ENCODE peak calls at places on chromosomes 1 and 21, in four cellular contexts. One of them, this sample, is unnamed.

GRCh38 chr1:246271516-246271915 is 235.6 kb downstream of the SMYD3 start:
- DNase-seq in CD4-positive, alpha-beta T cell: no peak
- DNase-seq in IMR-90: peak
- DNase-seq in heart right ventricle: no peak
- DNase-seq in this sample: no peak

GRCh38 chr1:76075877-76076276 is 1.3 kb downstream of the ST6GALNAC3 start:
- DNase-seq in heart right ventricle: no peak
- DNase-seq in CD4-positive, alpha-beta T cell: no peak
- DNase-seq in IMR-90: peak
- DNase-seq in this sample: no peak

GRCh38 chr1:3069491-3070303 is 694 bp downstream of the PRDM16 start:
- DNase-seq in IMR-90: peak
- DNase-seq in CD4-positive, alpha-beta T cell: no peak
- DNase-seq in heart right ventricle: no peak
- DNase-seq in this sample: peak

GRCh38 chr1:112298558-112298957 is 97.5 kb upstream of the CTTNBP2NL start:
- DNase-seq in heart right ventricle: no peak
- DNase-seq in IMR-90: peak
- DNase-seq in CD4-positive, alpha-beta T cell: peak
- DNase-seq in this sample: no peak

GRCh38 chr1:156957634-156958033 is 37.2 kb downstream of the LRRC71 start:
- DNase-seq in heart right ventricle: no peak
- DNase-seq in CD4-positive, alpha-beta T cell: no peak
- DNase-seq in IMR-90: no peak
- DNase-seq in this sample: no peak

GRCh38 chr1:21149862-21150432 is 26.8 kb downstream of the EIF4G3 start:
- DNase-seq in CD4-positive, alpha-beta T cell: no peak
- DNase-seq in heart right ventricle: peak
- DNase-seq in IMR-90: peak
- DNase-seq in this sample: no peak

GRCh38 chr1:84122780-84123382 is 21.2 kb upstream of the PRKACB start:
- DNase-seq in CD4-positive, alpha-beta T cell: peak
- DNase-seq in IMR-90: peak
- DNase-seq in heart right ventricle: no peak
- DNase-seq in this sample: no peak

GRCh38 chr1:92840600-92840999 is 8.8 kb downstream of the RPL5 start:
- DNase-seq in heart right ventricle: no peak
- DNase-seq in CD4-positive, alpha-beta T cell: no peak
- DNase-seq in IMR-90: no peak
- DNase-seq in this sample: no peak

GRCh38 chr1:92274939-92275338 is 23.8 kb downstream of the GLMN start:
- DNase-seq in CD4-positive, alpha-beta T cell: no peak
- DNase-seq in heart right ventricle: no peak
- DNase-seq in IMR-90: peak
- DNase-seq in this sample: no peak

GRCh38 chr1:115331531-115332331 is 6.3 kb downstream of the NGF start:
- DNase-seq in IMR-90: peak
- DNase-seq in heart right ventricle: no peak
- DNase-seq in CD4-positive, alpha-beta T cell: no peak
- DNase-seq in this sample: no peak

GRCh38 chr1:179794146-179794545 is 51.1 kb downstream of the FAM163A start:
- DNase-seq in CD4-positive, alpha-beta T cell: no peak
- DNase-seq in heart right ventricle: no peak
- DNase-seq in IMR-90: no peak
- DNase-seq in this sample: no peak

GRCh38 chr1:151936653-151937052 is 27.3 kb upstream of the THEM4 start:
- DNase-seq in heart right ventricle: no peak
- DNase-seq in CD4-positive, alpha-beta T cell: no peak
- DNase-seq in IMR-90: no peak
- DNase-seq in this sample: no peak

GRCh38 chr1:157770442-157771043 is 6.4 kb downstream of the FCRL2 start:
- DNase-seq in CD4-positive, alpha-beta T cell: no peak
- DNase-seq in IMR-90: peak
- DNase-seq in heart right ventricle: no peak
- DNase-seq in this sample: no peak

GRCh38 chr21:46011267-46011967 is 29.8 kb downstream of the COL6A1 start:
- DNase-seq in heart right ventricle: no peak
- DNase-seq in CD4-positive, alpha-beta T cell: no peak
- DNase-seq in IMR-90: no peak
- DNase-seq in this sample: no peak

GRCh38 chr1:111015222-111015621 is 51.5 kb upstream of the LRIF1 start:
- DNase-seq in IMR-90: no peak
- DNase-seq in CD4-positive, alpha-beta T cell: no peak
- DNase-seq in heart right ventricle: no peak
- DNase-seq in this sample: no peak

GRCh38 chr1:157097692-157098091 is 1.9 kb downstream of the ETV3L start:
- DNase-seq in heart right ventricle: no peak
- DNase-seq in IMR-90: no peak
- DNase-seq in CD4-positive, alpha-beta T cell: no peak
- DNase-seq in this sample: no peak

GRCh38 chr1:26582836-26583460 is 53.4 kb downstream of the RPS6KA1 start:
- DNase-seq in CD4-positive, alpha-beta T cell: no peak
- DNase-seq in IMR-90: peak
- DNase-seq in heart right ventricle: peak
- DNase-seq in this sample: peak

GRCh38 chr1:109152196-109152595 is 38.3 kb downstream of the ELAPOR1 start:
- DNase-seq in IMR-90: no peak
- DNase-seq in CD4-positive, alpha-beta T cell: no peak
- DNase-seq in heart right ventricle: no peak
- DNase-seq in this sample: no peak

GRCh38 chr21:45363921-45364463 is 41.0 kb upstream of the COL18A1 start:
- DNase-seq in heart right ventricle: peak
- DNase-seq in CD4-positive, alpha-beta T cell: no peak
- DNase-seq in IMR-90: peak
- DNase-seq in this sample: peak

GRCh38 chr1:218624051-218624450 is 278.9 kb downstream of the TGFB2 start:
- DNase-seq in heart right ventricle: no peak
- DNase-seq in IMR-90: no peak
- DNase-seq in CD4-positive, alpha-beta T cell: no peak
- DNase-seq in this sample: no peak

GRCh38 chr1:199746985-199747384 is 280.5 kb upstream of the NR5A2 start:
- DNase-seq in IMR-90: no peak
- DNase-seq in heart right ventricle: no peak
- DNase-seq in CD4-positive, alpha-beta T cell: no peak
- DNase-seq in this sample: no peak

GRCh38 chr1:183215076-183215720 is 29.1 kb downstream of the LAMC2 start:
- DNase-seq in heart right ventricle: no peak
- DNase-seq in CD4-positive, alpha-beta T cell: no peak
- DNase-seq in IMR-90: no peak
- DNase-seq in this sample: no peak

GRCh38 chr1:7046314-7046713 is 261.1 kb downstream of the CAMTA1 start:
- DNase-seq in heart right ventricle: peak
- DNase-seq in IMR-90: peak
- DNase-seq in CD4-positive, alpha-beta T cell: no peak
- DNase-seq in this sample: no peak

GRCh38 chr1:169711469-169712308 is at the start of gene SELL:
- DNase-seq in IMR-90: peak
- DNase-seq in heart right ventricle: no peak
- DNase-seq in CD4-positive, alpha-beta T cell: peak
- DNase-seq in this sample: peak

GRCh38 chr1:154213274-154213673 is 7.1 kb upstream of the CFAP141 start:
- DNase-seq in CD4-positive, alpha-beta T cell: no peak
- DNase-seq in IMR-90: peak
- DNase-seq in heart right ventricle: no peak
- DNase-seq in this sample: no peak

GRCh38 chr21:42637602-42638041 is 15.8 kb upstream of the PDE9A start:
- DNase-seq in IMR-90: no peak
- DNase-seq in CD4-positive, alpha-beta T cell: no peak
- DNase-seq in heart right ventricle: no peak
- DNase-seq in this sample: no peak

GRCh38 chr21:41130883-41131282 is 37.1 kb upstream of the BACE2 start:
- DNase-seq in IMR-90: no peak
- DNase-seq in CD4-positive, alpha-beta T cell: no peak
- DNase-seq in heart right ventricle: no peak
- DNase-seq in this sample: no peak

GRCh38 chr1:99680258-99680657 is 34.3 kb downstream of the PALMD start:
- DNase-seq in IMR-90: peak
- DNase-seq in CD4-positive, alpha-beta T cell: no peak
- DNase-seq in heart right ventricle: no peak
- DNase-seq in this sample: no peak

GRCh38 chr1:87410771-87411170 is 82.1 kb downstream of the LMO4 start:
- DNase-seq in CD4-positive, alpha-beta T cell: no peak
- DNase-seq in heart right ventricle: peak
- DNase-seq in IMR-90: peak
- DNase-seq in this sample: no peak

GRCh38 chr1:185787238-185787637 is 53.0 kb downstream of the HMCN1 start:
- DNase-seq in CD4-positive, alpha-beta T cell: no peak
- DNase-seq in IMR-90: no peak
- DNase-seq in heart right ventricle: no peak
- DNase-seq in this sample: no peak

GRCh38 chr1:20237646-20238045 is 51.3 kb upstream of the PLA2G2C start:
- DNase-seq in heart right ventricle: no peak
- DNase-seq in IMR-90: no peak
- DNase-seq in CD4-positive, alpha-beta T cell: no peak
- DNase-seq in this sample: no peak

GRCh38 chr1:27141266-27142003 is 13.5 kb downstream of the SLC9A1 start:
- DNase-seq in IMR-90: no peak
- DNase-seq in CD4-positive, alpha-beta T cell: no peak
- DNase-seq in heart right ventricle: no peak
- DNase-seq in this sample: no peak

GRCh38 chr1:109790735-109791494 is 27.2 kb upstream of the EPS8L3 start:
- DNase-seq in CD4-positive, alpha-beta T cell: peak
- DNase-seq in heart right ventricle: peak
- DNase-seq in IMR-90: peak
- DNase-seq in this sample: peak

GRCh38 chr1:46466477-46467182 is 23.0 kb upstream of the DMBX1 start:
- DNase-seq in CD4-positive, alpha-beta T cell: no peak
- DNase-seq in heart right ventricle: peak
- DNase-seq in IMR-90: no peak
- DNase-seq in this sample: no peak

GRCh38 chr1:21651214-21652042 is 17.7 kb downstream of the RAP1GAP start:
- DNase-seq in IMR-90: no peak
- DNase-seq in CD4-positive, alpha-beta T cell: peak
- DNase-seq in heart right ventricle: no peak
- DNase-seq in this sample: no peak

GRCh38 chr1:145891587-145892485 is 6.2 kb upstream of the ANKRD35 start:
- DNase-seq in CD4-positive, alpha-beta T cell: peak
- DNase-seq in IMR-90: peak
- DNase-seq in heart right ventricle: peak
- DNase-seq in this sample: peak

GRCh38 chr1:53369761-53370160 is 41.9 kb upstream of the LRP8 start:
- DNase-seq in CD4-positive, alpha-beta T cell: no peak
- DNase-seq in IMR-90: no peak
- DNase-seq in heart right ventricle: no peak
- DNase-seq in this sample: no peak

GRCh38 chr1:178189814-178190213 is 95.9 kb downstream of the RASAL2 start:
- DNase-seq in CD4-positive, alpha-beta T cell: no peak
- DNase-seq in heart right ventricle: no peak
- DNase-seq in IMR-90: peak
- DNase-seq in this sample: no peak

GRCh38 chr1:67737875-67738274 is 52.9 kb downstream of the GADD45A start:
- DNase-seq in CD4-positive, alpha-beta T cell: no peak
- DNase-seq in IMR-90: no peak
- DNase-seq in heart right ventricle: no peak
- DNase-seq in this sample: no peak
- TF ChIP-seq CTCF in CD4-positive, alpha-beta T cell: no peak
- TF ChIP-seq CTCF in IMR-90: no peak
- TF ChIP-seq CTCF in heart right ventricle: no peak
- TF ChIP-seq CTCF in this sample: no peak

GRCh38 chr1:41417335-41417682 is 56.1 kb downstream of the FOXO6 start:
- DNase-seq in IMR-90: no peak
- DNase-seq in heart right ventricle: no peak
- DNase-seq in CD4-positive, alpha-beta T cell: no peak
- DNase-seq in this sample: no peak
- TF ChIP-seq CTCF in IMR-90: no peak
- TF ChIP-seq CTCF in heart right ventricle: no peak
- TF ChIP-seq CTCF in CD4-positive, alpha-beta T cell: peak
- TF ChIP-seq CTCF in this sample: peak

GRCh38 chr1:11749203-11749689 is 12.7 kb upstream of the C1orf167 start:
- DNase-seq in IMR-90: no peak
- DNase-seq in CD4-positive, alpha-beta T cell: peak
- DNase-seq in heart right ventricle: peak
- DNase-seq in this sample: peak
- TF ChIP-seq CTCF in IMR-90: peak
- TF ChIP-seq CTCF in CD4-positive, alpha-beta T cell: peak
- TF ChIP-seq CTCF in heart right ventricle: peak
- TF ChIP-seq CTCF in this sample: peak

DNA sequence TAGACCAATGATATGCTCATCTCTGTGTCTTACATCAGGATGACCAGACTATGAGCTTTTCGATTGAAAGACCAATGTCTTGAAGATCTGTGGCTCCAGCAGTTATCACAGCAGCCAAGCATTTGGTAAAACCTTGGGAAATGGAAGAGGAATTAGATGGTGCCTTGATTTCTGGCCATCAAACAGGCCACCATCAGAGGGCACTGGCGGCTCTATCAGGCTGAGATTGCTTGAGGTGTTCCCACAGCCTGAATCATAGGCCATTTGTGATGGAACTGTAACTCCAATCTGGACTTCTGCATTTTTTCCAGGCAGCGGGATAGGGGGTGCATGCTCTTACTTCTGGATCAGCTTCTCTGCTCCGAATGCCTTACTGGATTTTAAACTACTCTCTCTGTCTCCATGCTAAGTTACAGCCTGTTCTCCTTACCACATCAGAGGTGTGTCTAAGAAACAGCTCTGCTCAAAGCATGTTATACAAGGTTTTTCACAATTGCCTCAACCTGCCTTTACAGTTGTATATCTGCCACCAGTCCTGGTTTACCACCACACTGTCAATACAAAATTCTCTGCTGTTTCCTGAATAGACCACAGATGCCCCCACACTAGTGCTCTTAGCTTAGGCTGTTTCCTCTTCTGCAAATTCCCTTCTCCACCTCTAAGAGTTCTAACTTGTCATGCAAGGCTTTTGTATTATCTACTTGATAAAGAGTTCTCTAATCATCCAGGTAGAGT is 180.9 kb downstream of the PTGER3 start:
- DNase-seq in heart right ventricle: no peak
- DNase-seq in CD4-positive, alpha-beta T cell: no peak
- DNase-seq in IMR-90: no peak
- DNase-seq in this sample: no peak
- TF ChIP-seq CTCF in heart right ventricle: no peak
- TF ChIP-seq CTCF in CD4-positive, alpha-beta T cell: no peak
- TF ChIP-seq CTCF in IMR-90: no peak
- TF ChIP-seq CTCF in this sample: no peak

DNA sequence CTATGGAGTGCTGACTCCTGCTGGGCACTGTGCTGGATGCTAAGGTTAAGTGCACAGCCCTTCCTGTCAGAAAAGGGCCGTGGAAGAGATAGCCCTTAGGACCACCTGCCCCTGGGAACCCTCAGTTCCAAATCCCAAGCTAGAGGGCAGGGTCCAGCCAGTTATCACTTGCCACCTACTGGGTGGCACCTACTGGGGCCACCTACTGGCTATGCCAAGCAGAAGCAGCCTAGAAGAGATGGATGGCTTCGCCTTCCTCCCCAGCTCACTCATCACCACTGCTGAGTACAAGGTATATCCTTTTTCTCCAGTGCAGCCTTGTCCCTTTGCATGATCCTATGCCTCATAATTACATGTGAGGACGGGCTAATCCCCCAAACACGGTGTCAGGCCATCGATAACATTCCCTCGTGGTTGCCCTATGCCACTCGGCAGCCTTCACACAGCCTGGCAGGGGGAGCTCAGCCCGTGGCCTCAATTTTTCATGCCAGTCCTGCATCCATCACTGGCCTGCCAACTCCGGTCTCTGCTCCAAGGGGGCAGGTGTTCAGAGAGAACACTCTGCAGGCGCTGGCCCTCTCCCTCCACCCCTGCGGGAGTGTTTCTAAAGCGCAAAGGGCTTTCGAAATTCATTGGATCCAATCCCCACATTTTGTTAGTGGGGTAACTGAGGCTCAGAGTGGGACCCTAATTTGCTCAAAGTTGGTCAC is 49.0 kb downstream of the SYT2 start:
- DNase-seq in CD4-positive, alpha-beta T cell: no peak
- DNase-seq in heart right ventricle: no peak
- DNase-seq in IMR-90: no peak
- DNase-seq in this sample: no peak
- TF ChIP-seq CTCF in CD4-positive, alpha-beta T cell: peak
- TF ChIP-seq CTCF in heart right ventricle: no peak
- TF ChIP-seq CTCF in IMR-90: peak
- TF ChIP-seq CTCF in this sample: peak

This sample was measured in CD14-positive monocyte.